ENCODE peak calls at places on chromosome X, in four cellular contexts. V is GDM1, R is NCI-H187 treated with DMSO at 0.1 percent for 48 hours, G is left cardiac atrium. J is an unnamed sample.

GRCh38 chrX:70196961-70197805 is 19.9 kb downstream of the DGAT2L6 start:
- DNase-seq in V (peak), R (peak), G (peak), J (no peak)

GRCh38 chrX:65528705-65529340 is 5.8 kb downstream of the LAS1L start:
- DNase-seq in V (peak), R (no peak), G (peak), J (no peak)

GRCh38 chrX:42746606-42747005 is 31.4 kb downstream of the PPP1R2C start:
- DNase-seq in V (no peak), R (no peak), G (no peak), J (no peak)

GRCh38 chrX:41351923-41352322 is 18.0 kb downstream of the DDX3X start:
- DNase-seq in V (no peak), R (no peak), G (no peak), J (no peak)

GRCh38 chrX:15854080-15854655 is 445 bp downstream of the AP1S2 start:
- DNase-seq in V (no peak), R (no peak), G (peak), J (peak)

GRCh38 chrX:25226151-25226550 is 210.4 kb upstream of the ARX start:
- DNase-seq in V (no peak), R (no peak), G (no peak), J (no peak)

GRCh38 chrX:88865634-88866033 is 118.6 kb downstream of the CPXCR1 start:
- DNase-seq in V (no peak), R (no peak), G (no peak), J (no peak)

GRCh38 chrX:79408623-79409322 is 41.6 kb upstream of the ITM2A start:
- DNase-seq in V (no peak), R (no peak), G (no peak), J (no peak)

GRCh38 chrX:13893826-13894225 is 76.9 kb upstream of the GPM6B start:
- DNase-seq in V (no peak), R (no peak), G (peak), J (no peak)

GRCh38 chrX:40174594-40175415 is 77.0 kb upstream of the BCOR start:
- DNase-seq in V (no peak), R (no peak), G (peak), J (peak)

GRCh38 chrX:1430451-1430850 is 22.3 kb downstream of the ASMTL start:
- DNase-seq in V (no peak), R (no peak), G (peak), J (no peak)

GRCh38 chrX:45774961-45775360 is 574.3 kb upstream of the DIPK2B start:
- DNase-seq in V (no peak), R (no peak), G (peak), J (no peak)